ENCODE peak calls at places on chromosomes 11 and 22, in ten cellular contexts. J, Z, T, H, O, S, F, D, L and U are unnamed samples.

GRCh38 chr11:83760942-83761341 is 474.8 kb upstream of the CCDC90B start:
- DNase-seq in J (no peak), Z (no peak), T (no peak), H (no peak), O (no peak), S (no peak), F (no peak), D (no peak), L (no peak), U (no peak)

GRCh38 chr11:47797633-47798032 is 30.5 kb upstream of the FNBP4 start:
- DNase-seq in J (no peak), Z (no peak), T (no peak), H (peak; percentile 77), O (no peak), S (no peak), F (peak; percentile 95), D (no peak), L (no peak), U (no peak)

GRCh38 chr11:118488480-118489109 is 38.7 kb upstream of the TTC36 start:
- DNase-seq in J (peak; percentile 27), Z (peak; percentile 79), T (peak; percentile 76), H (peak; percentile 84), O (peak; percentile 58), S (peak; percentile 60), F (peak; percentile 55), D (peak; percentile 27), L (peak; percentile 85), U (peak; percentile 85)

GRCh38 chr22:49979587-49980264 is 19.2 kb downstream of the PIM3 start:
- DNase-seq in J (no peak), Z (peak; percentile 81), T (peak; percentile 62), H (peak; percentile 59), O (no peak), S (no peak), F (no peak), D (no peak), L (peak; percentile 83), U (no peak)

GRCh38 chr11:13210424-13210823 is 67.2 kb upstream of the BMAL1 start:
- DNase-seq in J (peak; percentile 42), Z (peak; percentile 82), T (peak; percentile 90), H (peak; percentile 87), O (peak; percentile 37), S (no peak), F (peak; percentile 59), D (peak; percentile 23), L (peak; percentile 91), U (no peak)

GRCh38 chr11:121291319-121291718 is 1.3 kb upstream of the SC5D start:
- DNase-seq in J (no peak), Z (no peak), T (no peak), H (no peak), O (no peak), S (no peak), F (no peak), D (no peak), L (no peak), U (no peak)

GRCh38 chr11:61007383-61007970 is 36.0 kb downstream of the CD6 start:
- DNase-seq in J (no peak), Z (no peak), T (no peak), H (peak; percentile 22), O (no peak), S (no peak), F (no peak), D (no peak), L (peak; percentile 70), U (no peak)

GRCh38 chr11:69040581-69041260 is 8.0 kb upstream of the TPCN2 start:
- DNase-seq in J (no peak), Z (no peak), T (no peak), H (peak; percentile 71), O (no peak), S (no peak), F (peak; percentile 89), D (no peak), L (no peak), U (no peak)

GRCh38 chr11:123573291-123573690 is 81.1 kb downstream of the SCN3B start:
- DNase-seq in J (no peak), Z (no peak), T (no peak), H (no peak), O (no peak), S (no peak), F (no peak), D (no peak), L (no peak), U (no peak)

GRCh38 chr11:44351898-44352498 is 42.1 kb upstream of the ALX4 start:
- DNase-seq in J (no peak), Z (no peak), T (no peak), H (no peak), O (no peak), S (no peak), F (no peak), D (no peak), L (peak; percentile 58), U (no peak)

GRCh38 chr11:134332189-134332631 is 422 bp downstream of the GLB1L2 start:
- DNase-seq in J (no peak), Z (peak; percentile 54), T (no peak), H (no peak), O (no peak), S (no peak), F (no peak), D (no peak), L (peak; percentile 75), U (peak; percentile 85)

GRCh38 chr11:69227271-69227670 is 66.7 kb upstream of the MYEOV start:
- DNase-seq in J (no peak), Z (peak; percentile 11), T (peak; percentile 17), H (no peak), O (no peak), S (no peak), F (no peak), D (no peak), L (no peak), U (no peak)

GRCh38 chr11:126400019-126400962 is 44.8 kb downstream of the ST3GAL4 start:
- DNase-seq in J (no peak), Z (no peak), T (no peak), H (no peak), O (no peak), S (no peak), F (no peak), D (no peak), L (no peak), U (no peak)

GRCh38 chr11:1387521-1387920 is 2.2 kb upstream of the BRSK2 start:
- DNase-seq in J (no peak), Z (no peak), T (no peak), H (no peak), O (no peak), S (no peak), F (no peak), D (no peak), L (no peak), U (peak; percentile 74)

GRCh38 chr11:128492903-128493569 is 94.3 kb downstream of the ETS1 start:
- DNase-seq in J (no peak), Z (no peak), T (no peak), H (peak; percentile 36), O (no peak), S (no peak), F (no peak), D (no peak), L (no peak), U (no peak)
- H3K27ac ChIP-seq in J (peak overlapping the region; percentile 97), Z (peak overlapping the region; percentile 43), T (peak overlapping the region; percentile 17), H (peak overlapping the region; percentile 98), O (peak overlapping the region; percentile 30), S (peak overlapping the region; percentile 93), F (peak overlapping the region; percentile 57), D (peak overlapping the region; percentile 80), L (peak overlapping the region; percentile 14), U (peak overlapping the region; percentile 58)

GRCh38 chr22:46111645-46112306 is 38.5 kb upstream of the PPARA start:
- DNase-seq in J (no peak), Z (no peak), T (no peak), H (peak; percentile 59), O (peak; percentile 67), S (no peak), F (no peak), D (no peak), L (peak; percentile 44), U (no peak)
- H3K4me1 ChIP-seq in J (peaks cover 100% of the 10 kb centered on the region), Z (peaks cover 6% of the 10 kb centered on the region), T (peaks cover 97% of the 10 kb centered on the region), H (peaks cover 30% of the 10 kb centered on the region), O (peaks cover 20% of the 10 kb centered on the region), S (peaks cover 6% of the 10 kb centered on the region), F (peaks cover 55% of the 10 kb centered on the region), D (peaks cover 88% of the 10 kb centered on the region), L (no peaks in the 10 kb centered on the region), U (peaks cover 33% of the 10 kb centered on the region)

GRCh38 chr11:66953431-66953833 is 4.8 kb downstream of the PC start:
- DNase-seq in J (no peak), Z (no peak), T (peak; percentile 78), H (no peak), O (no peak), S (no peak), F (no peak), D (no peak), L (no peak), U (no peak)

GRCh38 chr11:66951135-66951534 is 7.0 kb downstream of the PC start:
- DNase-seq in J (no peak), Z (no peak), T (no peak), H (no peak), O (no peak), S (no peak), F (no peak), D (no peak), L (peak; percentile 69), U (no peak)

GRCh38 chr11:66951927-66952337 is 6.3 kb downstream of the PC start:
- DNase-seq in J (no peak), Z (peak; percentile 47), T (peak; percentile 78), H (no peak), O (no peak), S (no peak), F (no peak), D (peak; percentile 69), L (no peak), U (no peak)

GRCh38 chr11:66950113-66950535 is 8.1 kb downstream of the PC start:
- DNase-seq in J (no peak), Z (peak; percentile 78), T (peak; percentile 99), H (peak; percentile 85), O (peak; percentile 46), S (no peak), F (peak; percentile 77), D (peak; percentile 91), L (peak; percentile 35), U (no peak)
- H3K27ac ChIP-seq in J (no peak overlapping the region), Z (no peak overlapping the region), T (peak overlapping the region; percentile 85), H (peak overlapping the region; percentile 32), O (no peak overlapping the region), S (no peak overlapping the region), F (peak overlapping the region; percentile 39), D (no peak overlapping the region), L (peak overlapping the region; percentile 30), U (no peak overlapping the region)

GRCh38 chr11:125236072-125236825 is 71.7 kb downstream of the PKNOX2 start:
- DNase-seq in J (no peak), Z (no peak), T (no peak), H (no peak), O (no peak), S (no peak), F (no peak), D (no peak), L (peak; percentile 63), U (no peak)

GRCh38 chr11:125233116-125233515 is 68.6 kb downstream of the PKNOX2 start:
- DNase-seq in J (no peak), Z (no peak), T (no peak), H (no peak), O (no peak), S (no peak), F (no peak), D (peak; percentile 30), L (no peak), U (no peak)

GRCh38 chr11:125239585-125240331 is 75.2 kb downstream of the PKNOX2 start:
- DNase-seq in J (no peak), Z (no peak), T (no peak), H (no peak), O (no peak), S (no peak), F (no peak), D (no peak), L (peak; percentile 78), U (no peak)

GRCh38 chr11:125233736-125234275 is 69.3 kb downstream of the PKNOX2 start:
- DNase-seq in J (no peak), Z (no peak), T (no peak), H (no peak), O (no peak), S (no peak), F (no peak), D (no peak), L (no peak), U (no peak)

GRCh38 chr11:125235006-125235405 is 70.5 kb downstream of the PKNOX2 start:
- DNase-seq in J (no peak), Z (no peak), T (no peak), H (no peak), O (no peak), S (no peak), F (no peak), D (no peak), L (no peak), U (no peak)
- H3K4me1 ChIP-seq in J (no peaks in the 10 kb centered on the region), Z (no peaks in the 10 kb centered on the region), T (no peaks in the 10 kb centered on the region), H (no peaks in the 10 kb centered on the region), O (peaks cover 2% of the 10 kb centered on the region), S (no peaks in the 10 kb centered on the region), F (no peaks in the 10 kb centered on the region), D (peaks cover 28% of the 10 kb centered on the region), L (peaks cover 16% of the 10 kb centered on the region), U (no peaks in the 10 kb centered on the region)